ENCODE peak calls at places on chromosomes 13 and 19, in five cellular contexts. T is HFF-Myc; G is CD8-positive, alpha-beta T cell; Q is PC-3; H is AG04450. W is an unnamed sample.

GRCh38 chr13:44013666-44014291 is 134.1 kb downstream of the LACC1 start:
- DNase-seq in T (peak; percentile 33), G (no peak), Q (peak; percentile 33), H (peak; percentile 18), W (no peak)

GRCh38 chr13:43965446-43965845 is 85.7 kb downstream of the LACC1 start:
- DNase-seq in T (no peak), G (no peak), Q (no peak), H (no peak), W (no peak)

GRCh38 chr19:49808762-49809154 is 4.3 kb downstream of the FUZ start:
- DNase-seq in T (no peak), G (peak; percentile 76), Q (peak; percentile 79), H (peak; percentile 53), W (peak; percentile 50)

GRCh38 chr13:71860547-71861131 is 6.4 kb downstream of the DACH1 start:
- DNase-seq in T (no peak), G (no peak), Q (no peak), H (no peak), W (no peak)

GRCh38 chr13:20363604-20364003 is 131.5 kb upstream of the GJB6 start:
- DNase-seq in T (no peak), G (no peak), Q (no peak), H (no peak), W (no peak)

GRCh38 chr19:52115526-52116053 is 20.0 kb upstream of the ZNF841 start:
- DNase-seq in T (no peak), G (no peak), Q (no peak), H (no peak), W (no peak)

GRCh38 chr13:35718084-35718483 is 241.6 kb upstream of the MAB21L1 start:
- DNase-seq in T (no peak), G (no peak), Q (no peak), H (no peak), W (no peak)

GRCh38 chr13:89695343-89696257 is 1651.9 kb upstream of the MIR17HG start:
- DNase-seq in T (no peak), G (no peak), Q (peak; percentile 75), H (peak; percentile 6), W (peak; percentile 34)

GRCh38 chr13:102597029-102598015 is 536 bp downstream of the TPP2 start:
- DNase-seq in T (no peak), G (peak; percentile 5), Q (peak; percentile 34), H (no peak), W (peak; percentile 27)
- H3K4me3 ChIP-seq in T (peak overlapping the region; percentile 85), G (peak overlapping the region; percentile 72), Q (peak overlapping the region; percentile 94), H (peak overlapping the region; percentile 93), W (peak overlapping the region; percentile 84)

GRCh38 chr19:11964858-11965645 is at the start of gene ZNF763:
- DNase-seq in T (no peak), G (peak; percentile 85), Q (peak; percentile 75), H (no peak), W (no peak)
- H3K4me3 ChIP-seq in T (peak within 1 kb of the TSS; percentile 40), G (peak within 1 kb of the TSS; percentile 69), Q (peak within 1 kb of the TSS; percentile 68), H (peak within 1 kb of the TSS; percentile 84), W (peak within 1 kb of the TSS; percentile 56)

GRCh38 chr19:42132851-42133528 is 744 bp upstream of the POU2F2 start:
- DNase-seq in T (no peak), G (peak; percentile 81), Q (peak; percentile 71), H (no peak), W (no peak)
- H3K4me3 ChIP-seq in T (peak overlapping the region; percentile 56), G (peak overlapping the region; percentile 96), Q (peak overlapping the region; percentile 66), H (peak overlapping the region; percentile 60), W (peak overlapping the region; percentile 28)

GRCh38 chr19:11377756-11378155 is 3.3 kb downstream of the SWSAP1 start:
- DNase-seq in T (no peak), G (no peak), Q (peak; percentile 33), H (no peak), W (no peak)

GRCh38 chr19:11380653-11381534 is 3.2 kb downstream of the EPOR start:
- DNase-seq in T (peak; percentile 91), G (peak; percentile 94), Q (peak; percentile 99), H (peak; percentile 80), W (peak; percentile 85)

GRCh38 chr19:11378319-11379189 is 4.1 kb downstream of the SWSAP1 start:
- DNase-seq in T (no peak), G (no peak), Q (peak; percentile 95), H (no peak), W (no peak)

GRCh38 chr19:11381535-11382369 is 2.4 kb downstream of the EPOR start:
- DNase-seq in T (peak; percentile 70), G (peak; percentile 48), Q (peak; percentile 99), H (no peak), W (no peak)

GRCh38 chr19:11379857-11380350 is 4.2 kb downstream of the EPOR start:
- DNase-seq in T (no peak), G (no peak), Q (peak; percentile 46), H (no peak), W (no peak)
- H3K4me3 ChIP-seq in T (no peak overlapping the region), G (peak overlapping the region; percentile 72), Q (peak overlapping the region; percentile 81), H (no peak overlapping the region), W (no peak overlapping the region)

GRCh38 chr13:50107205-50107604 is 92.0 kb downstream of the KCNRG start:
- DNase-seq in T (no peak), G (no peak), Q (no peak), H (no peak), W (no peak)
- H3K4me3 ChIP-seq in T (no peak overlapping the region), G (no peak overlapping the region), Q (no peak overlapping the region), H (no peak overlapping the region), W (no peak overlapping the region)

DNA sequence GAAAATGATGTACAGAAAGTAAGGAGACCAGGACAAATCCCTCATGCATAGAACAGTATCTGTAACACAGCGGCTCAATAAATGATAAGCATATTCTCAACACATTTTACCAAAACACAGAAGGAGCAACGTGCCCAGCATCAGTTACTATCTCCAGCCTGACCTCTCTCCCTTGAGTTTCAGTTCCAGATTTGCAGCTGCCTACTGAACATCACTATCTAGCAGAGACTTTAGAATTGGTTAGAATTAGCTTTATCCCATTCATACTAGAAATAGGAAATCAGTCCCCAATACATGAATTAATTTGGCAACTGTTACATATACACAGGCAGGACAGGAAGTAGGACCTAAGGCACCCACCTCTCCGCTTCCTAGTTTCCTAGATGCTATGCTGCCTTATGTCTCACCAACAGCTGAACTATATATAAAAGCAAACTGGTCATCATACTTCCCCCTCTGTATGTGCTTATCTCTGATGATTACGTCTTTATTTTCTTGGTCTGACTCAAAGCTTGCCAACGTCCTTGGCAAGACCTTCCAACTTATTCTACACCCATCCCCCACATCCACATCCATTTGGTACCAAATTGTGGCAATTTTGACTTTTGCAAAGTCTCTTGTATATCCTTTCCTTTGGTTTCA is 61.1 kb downstream of the SACS start:
- DNase-seq in T (no peak), G (no peak), Q (peak; percentile 14), H (no peak), W (no peak)
- H3K4me3 ChIP-seq in T (peak overlapping the region; percentile 57), G (no peak overlapping the region), Q (peak overlapping the region; percentile 90), H (peak overlapping the region; percentile 86), W (no peak overlapping the region)

W was measured in astrocyte of the cerebellum.